ENCODE peak calls at places on chromosomes 11 and 22, in five cellular contexts. W, J, O, P and B are unnamed samples.

GRCh38 chr22:42330170-42330569 is 59.7 kb upstream of the TCF20 start:
- DNase-seq in W (no peak), P (no peak), J (no peak), O (no peak), B (no peak)

GRCh38 chr11:112320668-112321067 is 60.0 kb upstream of the PLET1 start:
- DNase-seq in W (no peak), J (peak), P (no peak), O (no peak), B (peak)

GRCh38 chr22:48738204-48738980 is 1089.3 kb downstream of the BRD1 start:
- DNase-seq in J (no peak), W (no peak), O (no peak), P (no peak), B (no peak)

GRCh38 chr22:30290679-30291333 is 1.5 kb upstream of the CASTOR1 start:
- DNase-seq in J (peak), P (no peak), O (no peak), W (peak), B (peak)

GRCh38 chr11:116379185-116379828 is 393.5 kb downstream of the BUD13 start:
- DNase-seq in P (no peak), O (no peak), W (peak), J (peak), B (no peak)

GRCh38 chr11:74487875-74488274 is 5.6 kb downstream of the LIPT2 start:
- DNase-seq in W (no peak), O (no peak), P (no peak), J (no peak), B (no peak)

GRCh38 chr11:116819049-116819448 is 4.1 kb downstream of the APOA4 start:
- DNase-seq in O (no peak), J (no peak), W (no peak), P (no peak), B (no peak)

GRCh38 chr11:5690736-5691135 is 1.1 kb downstream of the TRIM22 start:
- DNase-seq in J (no peak), P (no peak), W (peak), O (no peak), B (no peak)

GRCh38 chr11:78268516-78269410 is 80.0 kb downstream of the USP35 start:
- DNase-seq in P (no peak), W (no peak), J (no peak), O (no peak), B (peak)

GRCh38 chr11:60376601-60377000 is 1.7 kb upstream of the MS4A7 start:
- DNase-seq in P (no peak), W (no peak), O (no peak), J (no peak), B (no peak)

GRCh38 chr11:33329705-33330329 is 72.6 kb downstream of the HIPK3 start:
- DNase-seq in O (peak), P (peak), W (peak), J (peak), B (peak)

GRCh38 chr11:9498457-9499078 is 37.8 kb downstream of the ZNF143 start:
- DNase-seq in J (no peak), O (no peak), P (no peak), W (no peak), B (no peak)

GRCh38 chr11:125454047-125454446 is 42.0 kb downstream of the FEZ1 start:
- DNase-seq in J (no peak), W (no peak), P (no peak), O (no peak), B (no peak)

GRCh38 chr11:26931248-26931631 is 62.7 kb upstream of the FIBIN start:
- DNase-seq in O (no peak), W (no peak), P (no peak), J (no peak), B (no peak)